ENCODE peak calls at places on chromosomes 7 and 10, in ten cellular contexts. X is Daoy; V is skeletal muscle cell; A is GM23248; Z is activated CD4-positive, alpha-beta T cell treated with anti-CD3 and anti-CD28 coated beads, Interleukin-2, amount 10 ng/mL, durations not matched to agents 7 days and 5 days; Y is HEK293T; H is stimulated activated CD4-positive, alpha-beta T cell treated with anti-CD3 and anti-CD28 coated beads, Interleukin-1b, Interleukin-23, amount 100 ng/mL, for 1 hour; G is RPMI7951; D is stomach; J is A172. F is an unnamed sample.

GRCh38 chr7:29196971-29197370 is 2.4 kb downstream of the CHN2 start:
- DNase-seq in V (no peak), H (no peak), X (no peak), Y (no peak), Z (no peak), G (no peak), A (no peak), J (no peak), D (no peak), F (no peak)

GRCh38 chr7:151100921-151101320 is 14.6 kb downstream of the AGAP3 start:
- DNase-seq in D (no peak), V (no peak), G (no peak), X (no peak), Z (no peak), Y (no peak), J (no peak), H (no peak), A (no peak), F (no peak)

GRCh38 chr7:151429555-151430331 is 10.2 kb downstream of the CRYGN start:
- DNase-seq in X (peak), J (peak), D (peak), Y (no peak), Z (peak), V (no peak), A (peak), G (no peak), H (no peak), F (no peak)

GRCh38 chr7:1563939-1564602 is 5.8 kb downstream of the PSMG3 start:
- DNase-seq in D (no peak), V (no peak), A (no peak), J (no peak), H (no peak), Z (no peak), X (no peak), Y (no peak), G (no peak), F (no peak)

GRCh38 chr10:66925896-66926719 is at the start of gene LRRTM3:
- DNase-seq in J (peak), A (peak), Z (peak), D (peak), Y (peak), V (peak), H (no peak), X (peak), G (peak), F (peak)

GRCh38 chr10:127919418-127920191 is 12.7 kb downstream of the PTPRE start:
- DNase-seq in J (peak), X (peak), D (no peak), G (peak), Y (peak), V (no peak), Z (no peak), H (no peak), A (peak), F (no peak)

GRCh38 chr10:48461623-48462481 is 143.0 kb downstream of the ARHGAP22 start:
- DNase-seq in H (no peak), Y (no peak), V (no peak), J (no peak), Z (no peak), D (peak), A (no peak), X (no peak), G (no peak), F (no peak)

GRCh38 chr7:64098-64521 is 128.3 kb upstream of the FAM20C start:
- DNase-seq in X (peak), Y (peak), G (peak), Z (no peak), A (peak), J (peak), D (peak), H (no peak), V (peak), F (peak)

GRCh38 chr7:30469303-30469702 is 9.3 kb downstream of the NOD1 start:
- DNase-seq in A (peak), H (no peak), V (peak), Y (peak), G (peak), Z (no peak), D (no peak), J (peak), X (peak), F (peak)

GRCh38 chr10:80356563-80356999 is at the start of the genes DYDC1 and DYDC2:
- DNase-seq in Y (no peak), V (no peak), X (peak), D (peak), H (no peak), J (no peak), A (peak), G (no peak), Z (peak), F (peak)

GRCh38 chr10:129568562-129569344 is 101.7 kb downstream of the MGMT start:
- DNase-seq in G (no peak), Y (no peak), X (no peak), V (no peak), A (no peak), J (no peak), D (no peak), H (no peak), Z (no peak), F (no peak)

GRCh38 chr7:157907998-157908782 is 571.4 kb downstream of the DNAJB6 start:
- DNase-seq in Z (no peak), A (no peak), D (no peak), G (peak), J (no peak), V (no peak), H (no peak), Y (no peak), X (peak), F (no peak)

GRCh38 chr10:10364916-10365315 is 652.8 kb upstream of the CELF2 start:
- DNase-seq in G (no peak), X (no peak), H (no peak), V (no peak), J (no peak), Y (no peak), D (no peak), Z (no peak), A (no peak), F (no peak)

GRCh38 chr7:80923211-80923612 is 4.4 kb upstream of the SEMA3C start:
- DNase-seq in G (no peak), D (no peak), Z (no peak), J (no peak), X (no peak), V (no peak), Y (no peak), H (no peak), A (no peak), F (no peak)

GRCh38 chr7:44377681-44378421 is 52.5 kb upstream of the CAMK2B start:
- DNase-seq in Z (no peak), G (no peak), Y (peak), H (no peak), V (no peak), D (no peak), A (no peak), J (no peak), X (no peak), F (no peak)

GRCh38 chr10:70552585-70552984 is 50.0 kb downstream of the PRF1 start:
- DNase-seq in Z (no peak), X (no peak), D (no peak), Y (no peak), H (no peak), A (no peak), V (no peak), G (no peak), J (no peak), F (no peak)

GRCh38 chr10:84156768-84157167 is 16.8 kb upstream of the GPR15LG start:
- DNase-seq in Y (no peak), A (peak), H (no peak), D (no peak), V (no peak), J (peak), Z (no peak), X (peak), G (no peak), F (no peak)

GRCh38 chr10:92091965-92092364 is 168.4 kb downstream of the BTAF1 start:
- DNase-seq in Z (no peak), V (no peak), A (no peak), X (no peak), Y (no peak), D (no peak), J (no peak), H (no peak), G (no peak), F (no peak)

GRCh38 chr7:159104188-159105030 is 40.3 kb downstream of the VIPR2 start:
- DNase-seq in H (no peak), Z (no peak), V (no peak), D (no peak), G (no peak), Y (no peak), X (no peak), A (no peak), J (no peak), F (no peak)

GRCh38 chr10:101123085-101123814 is 7.8 kb upstream of the TLX1 start:
- DNase-seq in D (peak), X (no peak), J (no peak), Z (no peak), H (no peak), A (peak), V (no peak), Y (no peak), G (no peak), F (no peak)

GRCh38 chr10:132307823-132308587 is at the start of gene STK32C:
- DNase-seq in G (peak), D (peak), J (peak), V (peak), X (peak), H (peak), A (peak), Z (peak), Y (peak), F (peak)

GRCh38 chr7:2539031-2540028 is 16.0 kb downstream of the BRAT1 start:
- DNase-seq in A (no peak), Z (no peak), Y (no peak), D (no peak), V (no peak), X (peak), J (no peak), H (no peak), G (no peak), F (no peak)

GRCh38 chr7:27564881-27565482 is 97.7 kb downstream of the HIBADH start:
- DNase-seq in J (no peak), V (no peak), A (no peak), Y (no peak), H (no peak), G (no peak), X (no peak), D (no peak), Z (no peak), F (no peak)